ENCODE peak calls at places on chromosome 13, in five cellular contexts. Q is HL-60, Z is transverse colon, C is HCT116, R is GM23338. H is an unnamed sample.
A peak's percentile ranks its signal among the peaks of the same experiment; 100 is the strongest.

GRCh38 chr13:78875792-78876580 is 217.0 kb upstream of the OBI1 start:
- DNase-seq in C (no peak), R (peak; percentile 67), Z (no peak), Q (peak; percentile 26), H (no peak)

GRCh38 chr13:37179646-37180045 is 74.2 kb upstream of the CSNK1A1L start:
- DNase-seq in Z (no peak), Q (no peak), C (no peak), R (no peak), H (no peak)

GRCh38 chr13:34039678-34040077 is 221.7 kb downstream of the RFC3 start:
- DNase-seq in C (no peak), Z (no peak), R (no peak), Q (no peak), H (no peak)

GRCh38 chr13:93525087-93525486 is 298.5 kb downstream of the GPC6 start:
- DNase-seq in Z (no peak), Q (no peak), R (no peak), C (no peak), H (no peak)

GRCh38 chr13:35016362-35017148 is 74.5 kb downstream of the NBEA start:
- DNase-seq in R (no peak), Z (no peak), C (no peak), Q (no peak), H (no peak)

GRCh38 chr13:78829821-78830220 is 170.9 kb upstream of the OBI1 start:
- DNase-seq in Q (no peak), C (no peak), R (no peak), Z (no peak), H (no peak)

GRCh38 chr13:94345374-94346195 is 133.9 kb downstream of the DCT start:
- DNase-seq in Z (no peak), Q (no peak), R (no peak), C (no peak), H (no peak)

GRCh38 chr13:44305845-44306244 is 67.8 kb upstream of the SERP2 start:
- DNase-seq in Q (no peak), R (peak; percentile 19), Z (no peak), C (no peak), H (no peak)

GRCh38 chr13:32446778-32447465 is 19.0 kb upstream of the N4BP2L1 start:
- DNase-seq in Q (peak; percentile 56), R (no peak), Z (no peak), C (no peak), H (no peak)

GRCh38 chr13:25352230-25352629 is 19.5 kb upstream of the ATP8A2 start:
- DNase-seq in Q (no peak), C (no peak), Z (no peak), R (no peak), H (no peak)

GRCh38 chr13:51222510-51223283 is 499 bp downstream of the FAM124A start:
- DNase-seq in Q (no peak), R (peak; percentile 59), Z (no peak), C (no peak), H (no peak)

GRCh38 chr13:74280093-74280794 is 146.0 kb upstream of the KLF12 start:
- DNase-seq in Q (no peak), R (no peak), C (no peak), Z (no peak), H (no peak)

GRCh38 chr13:58882556-58882955 is 1251.0 kb downstream of the PCDH17 start:
- DNase-seq in R (no peak), Q (no peak), C (no peak), Z (no peak), H (no peak)

DNA sequence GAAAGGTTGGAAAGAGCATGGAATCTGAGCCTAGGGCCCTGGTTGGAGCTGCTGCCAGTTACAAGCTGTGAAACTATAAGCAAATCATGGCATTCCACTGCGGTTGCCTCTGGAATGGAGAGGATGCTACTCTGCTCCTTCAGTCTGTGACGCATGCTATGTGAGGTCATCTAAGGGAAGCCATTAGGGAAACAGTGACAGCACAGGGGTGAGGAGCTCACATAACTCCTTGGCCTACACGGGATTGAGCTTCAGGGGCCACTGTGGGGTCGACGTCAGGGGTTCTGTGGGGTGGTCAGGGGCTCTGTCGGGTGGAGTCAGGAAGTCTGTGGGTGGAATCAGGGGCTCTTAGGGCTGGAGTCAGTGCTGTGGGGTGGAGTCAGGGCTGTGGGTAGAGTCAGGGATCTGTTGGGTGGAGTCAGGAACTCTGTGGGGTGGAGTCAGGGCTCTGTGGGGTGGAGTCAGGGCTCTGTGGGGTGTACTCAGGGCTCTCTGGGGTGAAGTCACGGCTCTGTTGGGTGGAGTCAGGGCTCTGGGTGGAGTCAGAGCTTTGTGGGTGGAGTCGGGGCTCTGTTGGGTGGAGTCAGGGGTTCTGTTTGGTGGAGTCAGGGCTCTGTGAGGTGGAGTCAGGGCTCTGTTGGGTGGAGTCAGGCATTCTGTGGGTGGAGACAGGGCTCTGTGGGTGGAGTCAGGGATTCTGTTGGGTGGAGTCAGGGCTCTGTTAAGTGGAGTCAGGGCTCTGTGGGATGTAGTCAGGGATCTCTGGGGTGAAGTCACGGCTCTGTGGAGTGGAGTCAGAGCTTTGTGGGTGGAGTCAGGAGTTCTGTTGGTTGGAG is 35.8 kb upstream of the MEDAG start:
- DNase-seq in R (peak; percentile 82), C (peak; percentile 79), Q (no peak), Z (peak; percentile 55), H (peak; percentile 78)
- TF ChIP-seq POLR2AphosphoS5 in R (no peak), C (no peak), Q (no peak), Z (peak; percentile 42), H (peak; percentile 16)

DNA sequence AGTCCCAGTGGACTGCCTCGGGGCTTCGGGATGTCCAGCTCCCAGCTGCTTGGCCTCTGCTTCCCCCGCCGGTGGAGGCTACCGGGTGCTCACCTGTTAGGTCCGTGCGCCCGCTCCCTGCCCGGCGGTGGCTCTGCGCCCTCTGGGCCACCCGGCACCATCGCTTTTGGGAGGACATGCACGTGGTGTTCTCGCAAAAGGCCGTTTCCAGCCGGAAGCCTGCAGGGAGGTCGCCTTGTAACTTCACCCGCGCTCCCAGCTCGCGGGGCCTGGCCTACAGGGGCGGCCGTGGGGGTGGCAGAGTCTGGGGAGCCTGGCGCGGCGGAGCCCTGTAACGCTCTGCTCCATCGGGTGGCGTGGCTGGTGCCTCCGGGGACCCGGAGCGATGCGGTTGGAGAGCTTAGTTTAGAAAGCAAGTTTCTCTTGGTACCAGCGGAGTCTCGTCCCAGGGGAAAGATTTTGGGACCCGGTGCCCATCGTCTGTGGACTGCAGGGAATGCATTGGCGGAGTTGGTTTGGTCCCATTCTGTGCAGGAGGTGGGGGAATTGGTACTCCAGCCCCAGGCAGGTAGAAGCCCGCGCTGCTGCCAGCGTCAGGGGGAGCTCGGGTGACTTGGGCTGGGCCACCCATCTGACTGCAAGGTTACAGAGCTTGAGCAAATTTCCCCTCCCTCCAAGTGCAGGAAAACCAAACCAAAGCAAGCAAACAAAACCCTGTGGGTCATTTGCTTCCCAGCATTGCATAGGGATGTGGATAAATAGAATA is 673 bp downstream of the SPATA13 start:
- DNase-seq in R (peak; percentile 52), Q (peak; percentile 17), Z (peak; percentile 58), C (no peak), H (peak; percentile 60)
- TF ChIP-seq POLR2AphosphoS5 in R (no peak), Q (no peak), Z (no peak), C (no peak), H (no peak)

DNA sequence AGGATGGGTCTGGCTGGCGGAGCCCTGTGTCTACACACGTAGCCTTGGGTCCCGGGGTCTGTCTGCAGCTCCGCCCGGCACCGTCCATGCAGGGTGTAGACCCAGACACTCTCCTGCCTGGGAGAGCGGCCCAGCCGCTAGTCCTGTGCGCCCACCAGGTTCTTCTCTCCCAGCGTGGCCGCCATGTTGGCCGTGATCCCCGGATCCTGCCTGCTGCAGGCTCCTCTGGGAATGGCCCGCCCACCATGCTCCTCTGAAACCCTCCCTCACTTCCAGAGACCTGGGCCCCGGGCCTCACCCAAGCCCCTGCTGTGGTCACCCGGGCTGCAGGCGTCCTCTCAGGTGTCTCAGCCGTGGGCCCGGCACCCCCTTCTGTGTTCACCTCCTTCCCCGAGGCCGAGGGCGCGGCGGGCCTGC is 57.7 kb upstream of the MCF2L start:
- DNase-seq in Q (no peak), Z (no peak), R (no peak), C (no peak), H (no peak)
- TF ChIP-seq POLR2AphosphoS5 in Q (no peak), Z (no peak), R (no peak), C (no peak), H (no peak)

DNA sequence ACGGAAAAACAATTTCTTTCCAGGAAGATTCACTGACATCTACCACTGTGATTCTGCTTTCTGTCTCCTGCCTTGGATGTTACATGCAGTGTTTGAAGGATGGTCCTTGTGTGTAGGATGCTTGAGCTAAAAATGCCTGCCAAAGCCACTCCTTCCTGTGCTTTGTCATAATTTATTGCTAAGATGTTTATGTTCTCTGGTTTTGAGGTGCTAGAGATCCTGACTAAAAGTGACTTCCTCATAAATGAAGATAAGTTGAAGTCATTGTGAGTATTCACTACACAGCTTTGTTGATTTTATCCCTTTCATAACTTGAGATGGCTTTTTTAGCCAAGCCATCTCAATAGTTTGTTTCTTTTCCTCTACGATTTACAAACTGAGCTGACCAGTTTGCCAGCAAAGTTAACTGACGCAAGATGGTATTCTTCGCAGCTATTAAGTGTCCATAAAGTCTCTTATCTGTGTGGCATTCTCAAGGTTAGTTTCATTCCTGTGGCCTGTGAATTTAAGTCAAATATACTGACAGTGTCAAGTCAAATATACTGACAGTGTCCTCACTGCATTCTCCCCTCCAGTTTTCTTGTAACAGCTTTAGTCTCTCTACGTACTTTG is 15.7 kb upstream of the FBXL3 start:
- DNase-seq in Q (no peak), Z (no peak), C (no peak), R (no peak), H (no peak)
- TF ChIP-seq POLR2AphosphoS5 in Q (no peak), Z (no peak), C (no peak), R (no peak), H (no peak)